ENCODE peak calls at places on chromosomes 4 and X, in nine cellular contexts. J is T follicular helper cell; T is immature natural killer cell; U is NCI-H1092; H is sciatic nerve; A is activated T-helper 2 cell treated with anti-CD3 and anti-CD28 coated beads, Interferon-gamma antibody, Interleukin-2, Interleukin-4, amounts not matched to agents 10 μg/mL and 5 μg/mL and 100 μg/mL, durations not matched to agents 14 hours and 24 hours and 36 hours; E is left cardiac atrium; M is NCI-H2171 treated with DMSO at 0.1 percent for 48 hours; I is AG10803. C is an unnamed sample.

GRCh38 chr4:181877329-181877848 is 365.8 kb upstream of the TENM3 start:
- DNase-seq in U (no peak), H (no peak), T (no peak), A (no peak), M (no peak), J (no peak), E (no peak), I (no peak), C (no peak)

GRCh38 chr4:142565771-142566170 is 280.3 kb downstream of the INPP4B start:
- DNase-seq in U (no peak), A (no peak), E (no peak), I (no peak), T (no peak), J (no peak), M (no peak), H (no peak), C (no peak)

GRCh38 chr4:86963697-86964096 is 28.9 kb downstream of the AFF1 start:
- DNase-seq in J (no peak), I (no peak), H (no peak), U (no peak), T (no peak), M (no peak), A (no peak), E (no peak), C (no peak)

GRCh38 chr4:185318679-185319078 is 77.0 kb downstream of the LRP2BP start:
- DNase-seq in M (no peak), T (no peak), H (no peak), U (no peak), E (no peak), A (no peak), J (no peak), I (no peak), C (peak)

GRCh38 chr4:140342620-140343019 is 30.8 kb upstream of the SCOC start:
- DNase-seq in E (no peak), M (no peak), H (no peak), A (no peak), T (no peak), U (no peak), J (no peak), I (no peak), C (no peak)

GRCh38 chrX:29826651-29827206 is 388.6 kb upstream of the MAGEB2 start:
- DNase-seq in M (no peak), A (no peak), J (no peak), H (no peak), U (no peak), T (no peak), I (no peak), E (no peak), C (no peak)

GRCh38 chr4:73127839-73128448 is 58.4 kb upstream of the COX18 start:
- DNase-seq in E (no peak), A (no peak), T (no peak), H (no peak), I (peak), M (peak), U (no peak), J (no peak), C (no peak)

GRCh38 chr4:119135721-119136121 is at the start of gene MYOZ2:
- DNase-seq in U (no peak), M (no peak), T (no peak), A (no peak), I (no peak), E (no peak), H (no peak), J (no peak), C (no peak)

GRCh38 chr4:130563185-130563890 is 1467.4 kb downstream of the C4orf33 start:
- DNase-seq in U (peak), J (no peak), M (peak), H (peak), I (peak), T (no peak), A (no peak), E (peak), C (peak)

C was measured in MM.1S.